ENCODE peak calls at places on chromosome 18, in seven cellular contexts. W, N, V, L, P, D and G are unnamed samples.

GRCh38 chr18:79479114-79479760 is 83.5 kb downstream of the NFATC1 start:
- DNase-seq in W (peak), N (no peak), V (peak), L (no peak), P (peak), D (no peak), G (no peak)

GRCh38 chr18:37481491-37481890 is 84.1 kb downstream of the CELF4 start:
- DNase-seq in W (no peak), N (peak), V (no peak), L (no peak), P (no peak), D (no peak), G (no peak)

GRCh38 chr18:26461405-26461804 is 86.9 kb downstream of the KCTD1 start:
- DNase-seq in W (no peak), N (no peak), V (no peak), L (no peak), P (no peak), D (no peak), G (no peak)

GRCh38 chr18:65606551-65607130 is 144.2 kb upstream of the CDH7 start:
- DNase-seq in W (no peak), N (no peak), V (no peak), L (no peak), P (no peak), D (no peak), G (no peak)

GRCh38 chr18:51211552-51211951 is 14.1 kb upstream of the MEX3C start:
- DNase-seq in W (no peak), N (peak), V (peak), L (no peak), P (no peak), D (peak), G (peak)

GRCh38 chr18:46278481-46279465 is 174.6 kb downstream of the HAUS1 start:
- DNase-seq in W (no peak), N (peak), V (no peak), L (no peak), P (no peak), D (peak), G (no peak)

GRCh38 chr18:10170375-10170774 is 256.6 kb downstream of the VAPA start:
- DNase-seq in W (no peak), N (no peak), V (no peak), L (no peak), P (no peak), D (no peak), G (no peak)

GRCh38 chr18:14100503-14101286 is 31.5 kb downstream of the ZNF519 start:
- DNase-seq in W (no peak), N (no peak), V (no peak), L (no peak), P (no peak), D (no peak), G (no peak)

GRCh38 chr18:3593381-3593903 is 143.5 kb downstream of the TGIF1 start:
- DNase-seq in W (no peak), N (peak), V (peak), L (no peak), P (no peak), D (peak), G (no peak)

GRCh38 chr18:11470941-11471340 is 138.5 kb upstream of the SLC35G4 start:
- DNase-seq in W (no peak), N (no peak), V (no peak), L (no peak), P (no peak), D (no peak), G (no peak)

GRCh38 chr18:73151086-73151485 is 283.3 kb upstream of the NETO1 start:
- DNase-seq in W (no peak), N (no peak), V (no peak), L (no peak), P (no peak), D (no peak), G (no peak)

GRCh38 chr18:9987355-9987754 is 73.5 kb downstream of the VAPA start:
- DNase-seq in W (no peak), N (no peak), V (peak), L (no peak), P (no peak), D (no peak), G (no peak)

GRCh38 chr18:44031063-44031462 is 649.6 kb upstream of the SETBP1 start:
- DNase-seq in W (no peak), N (no peak), V (no peak), L (no peak), P (no peak), D (no peak), G (no peak)

GRCh38 chr18:63180333-63180732 is 139.2 kb downstream of the BCL2 start:
- DNase-seq in W (no peak), N (no peak), V (no peak), L (no peak), P (no peak), D (no peak), G (no peak)

GRCh38 chr18:30945769-30946168 is 96.8 kb downstream of the DSC3 start:
- DNase-seq in W (no peak), N (peak), V (no peak), L (no peak), P (no peak), D (no peak), G (no peak)

GRCh38 chr18:39450958-39451357 is 1885.4 kb upstream of the CELF4 start:
- DNase-seq in W (no peak), N (no peak), V (no peak), L (no peak), P (no peak), D (no peak), G (no peak)

GRCh38 chr18:39455300-39455699 is 1889.7 kb upstream of the CELF4 start:
- DNase-seq in W (no peak), N (peak), V (peak), L (no peak), P (peak), D (peak), G (no peak)

GRCh38 chr18:39453882-39454281 is 1888.3 kb upstream of the CELF4 start:
- DNase-seq in W (no peak), N (peak), V (peak), L (no peak), P (no peak), D (peak), G (no peak)

GRCh38 chr18:39454866-39455265 is 1889.3 kb upstream of the CELF4 start:
- DNase-seq in W (no peak), N (no peak), V (no peak), L (no peak), P (no peak), D (peak), G (no peak)

GRCh38 chr18:39453356-39453755 is 1887.8 kb upstream of the CELF4 start:
- DNase-seq in W (no peak), N (no peak), V (no peak), L (no peak), P (no peak), D (peak), G (no peak)
- H3K27ac ChIP-seq in W (no peak), N (peak), V (no peak), L (no peak), P (no peak), D (no peak), G (no peak)

DNA sequence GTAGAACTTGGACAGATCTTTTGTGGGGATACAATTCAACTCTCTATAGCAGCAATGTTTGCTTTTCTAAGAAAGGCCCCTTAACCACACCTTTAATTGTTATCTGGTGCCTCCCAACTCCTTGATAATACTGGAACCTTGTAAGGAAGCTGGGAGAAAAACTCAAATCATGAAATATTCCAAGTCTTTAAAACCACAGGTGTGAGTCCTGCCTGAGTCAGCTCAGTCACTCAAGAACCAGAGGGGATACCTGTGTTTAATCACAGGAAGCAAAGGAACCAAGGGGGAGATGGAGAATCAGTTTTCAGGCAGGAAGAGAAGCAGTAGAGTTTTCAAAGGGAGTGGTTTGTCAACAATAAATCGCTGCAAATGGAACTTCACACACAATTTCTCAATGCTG is 159.9 kb downstream of the LAMA3 start:
- DNase-seq in W (no peak), N (peak), V (no peak), L (no peak), P (no peak), D (no peak), G (no peak)
- H3K27ac ChIP-seq in W (no peak), N (peak), V (no peak), L (no peak), P (no peak), D (no peak), G (no peak)

DNA sequence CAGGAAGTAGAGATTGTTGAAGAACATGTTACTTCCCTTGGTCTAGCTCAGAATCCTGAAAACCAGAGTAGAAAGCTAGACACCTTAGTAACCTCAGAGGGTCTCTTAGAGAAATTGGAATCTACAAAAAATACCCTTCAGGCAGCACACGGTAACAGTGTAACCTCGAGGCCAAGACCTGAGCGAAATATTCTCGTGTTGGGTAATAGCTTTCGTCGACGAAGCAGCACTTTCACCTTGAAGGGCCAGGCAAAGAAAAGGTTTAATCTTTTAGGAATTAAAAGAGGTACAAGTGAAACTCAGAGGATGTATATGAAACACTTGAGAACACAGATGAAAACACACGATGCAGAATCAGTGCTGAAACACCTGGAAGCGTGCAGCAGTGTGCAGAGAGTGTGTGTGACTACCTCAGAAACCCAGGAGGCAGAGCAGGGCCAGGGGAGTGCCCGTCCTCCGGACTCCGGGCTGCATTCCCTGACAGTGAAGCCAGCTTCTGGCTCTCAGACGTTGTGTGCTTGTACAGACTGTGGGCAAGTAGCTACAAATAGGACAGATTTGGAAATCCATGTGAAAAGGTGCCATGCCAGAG is 34.5 kb downstream of the ZNF407 start:
- DNase-seq in W (no peak), N (no peak), V (no peak), L (no peak), P (no peak), D (no peak), G (no peak)
- H3K27ac ChIP-seq in W (no peak), N (no peak), V (no peak), L (peak), P (no peak), D (no peak), G (no peak)

DNA sequence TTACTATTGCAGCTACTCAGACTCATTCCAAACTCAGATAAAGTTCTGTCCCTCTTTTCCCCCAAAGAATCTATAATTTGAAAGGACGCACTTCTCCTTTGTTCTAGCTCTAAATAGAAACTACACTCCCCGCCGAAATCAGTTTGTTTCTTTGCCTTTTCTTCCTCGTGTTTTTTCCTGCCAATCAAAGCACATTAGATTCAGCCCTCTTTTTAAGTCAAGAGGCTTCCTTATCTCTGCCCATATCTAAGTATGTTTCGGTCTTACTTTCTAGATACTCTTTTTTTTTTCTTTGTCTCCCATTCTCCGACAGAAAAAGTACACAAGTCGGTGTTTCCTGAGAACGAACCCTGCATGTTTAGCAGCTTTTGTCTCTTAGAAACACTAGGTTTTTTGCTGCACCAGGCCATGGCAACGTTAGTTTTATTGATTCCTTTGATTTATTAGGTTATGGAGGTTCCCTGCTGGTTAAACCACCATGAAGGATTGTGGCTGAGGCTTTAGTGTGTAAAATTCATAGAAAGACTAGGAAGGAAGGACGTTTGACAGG is 9.5 kb upstream of the CD226 start:
- DNase-seq in W (no peak), N (no peak), V (no peak), L (no peak), P (no peak), D (no peak), G (no peak)
- H3K27ac ChIP-seq in W (no peak), N (no peak), V (no peak), L (peak), P (peak), D (no peak), G (no peak)

DNA sequence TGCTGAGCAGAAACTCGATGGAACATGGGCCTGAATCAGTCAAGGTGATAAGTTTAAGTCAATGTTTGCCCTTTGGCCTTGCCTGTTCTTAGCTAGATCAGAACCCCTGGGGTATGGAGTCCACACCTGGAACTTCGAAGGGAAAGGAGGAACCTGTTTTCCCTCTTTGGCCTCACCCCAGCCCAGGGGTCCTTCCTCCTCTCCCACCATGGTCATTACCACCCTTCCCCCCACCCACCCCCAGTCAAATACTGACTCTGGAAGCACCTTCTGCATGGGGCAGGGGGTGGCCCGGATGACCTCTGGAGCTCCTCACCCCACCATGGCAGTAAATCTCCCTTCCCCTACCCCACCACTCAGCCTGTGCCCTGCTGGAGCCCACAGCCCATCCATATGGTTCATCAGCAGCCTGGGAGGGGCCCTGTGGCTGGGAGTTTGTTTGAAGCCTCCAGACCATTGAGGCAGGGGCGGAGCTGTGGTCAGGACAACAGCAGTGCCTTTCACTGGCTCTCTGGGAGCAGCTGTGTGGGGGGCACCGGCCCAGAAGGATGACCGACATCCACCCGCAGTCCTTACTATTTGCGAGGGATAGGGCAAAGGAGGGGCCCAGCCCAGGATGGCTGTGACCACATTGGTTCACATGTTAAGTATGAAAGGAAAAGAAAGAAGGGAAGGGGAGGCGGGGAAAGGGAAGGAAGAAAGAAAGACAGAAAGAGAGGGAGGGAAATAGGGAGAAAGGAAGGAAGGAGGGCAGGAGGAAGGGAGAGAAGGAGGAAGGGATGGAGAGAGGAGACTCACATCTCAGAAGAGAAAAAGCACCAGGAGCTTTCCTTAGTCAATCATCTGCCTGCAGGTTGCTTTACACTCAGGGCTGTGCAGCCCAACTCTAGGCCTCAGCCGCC is 163.9 kb downstream of the SMAD7 start:
- DNase-seq in W (peak), N (no peak), V (peak), L (no peak), P (peak), D (no peak), G (peak)
- H3K27ac ChIP-seq in W (no peak), N (no peak), V (peak), L (no peak), P (no peak), D (no peak), G (no peak)

GRCh38 chr18:24818451-24818850 is 358.0 kb downstream of the HRH4 start:
- DNase-seq in W (no peak), N (no peak), V (no peak), L (no peak), P (no peak), D (no peak), G (no peak)

GRCh38 chr18:24818069-24818395 is 357.6 kb downstream of the HRH4 start:
- DNase-seq in W (no peak), N (no peak), V (no peak), L (no peak), P (no peak), D (no peak), G (no peak)

GRCh38 chr18:24819141-24819890 is 358.9 kb downstream of the HRH4 start:
- DNase-seq in W (no peak), N (no peak), V (no peak), L (no peak), P (no peak), D (no peak), G (no peak)

GRCh38 chr18:24814521-24814920 is 354.1 kb downstream of the HRH4 start:
- DNase-seq in W (no peak), N (no peak), V (no peak), L (no peak), P (no peak), D (no peak), G (no peak)

GRCh38 chr18:24817150-24818068 is 357.0 kb downstream of the HRH4 start:
- DNase-seq in W (no peak), N (no peak), V (no peak), L (no peak), P (no peak), D (no peak), G (no peak)
- H3K27ac ChIP-seq in W (no peak), N (no peak), V (no peak), L (no peak), P (no peak), D (no peak), G (no peak)